ENCODE peak calls at places on chromosome 16, in eight cellular contexts. D is cardiac muscle cell, Q is RWPE1, N is epithelial cell of esophagus, Y is MCF 10A, O is endothelial cell, A is fibroblast of the aortic adventitia, B is right atrium auricular region. E is an unnamed sample.

GRCh38 chr16:14564881-14565687 is 65.0 kb downstream of the PARN start:
- DNase-seq in D (no peak), O (no peak), B (no peak), Q (peak; percentile 19), Y (peak; percentile 68), A (peak; percentile 59), N (peak; percentile 73), E (no peak)

GRCh38 chr16:61715392-61715791 is 320.8 kb downstream of the CDH8 start:
- DNase-seq in D (no peak), Y (no peak), Q (no peak), O (no peak), N (no peak), A (no peak), B (no peak), E (no peak)

GRCh38 chr16:75326333-75326732 is 74.9 kb upstream of the BCAR1 start:
- DNase-seq in Q (no peak), Y (no peak), D (no peak), B (no peak), A (no peak), O (no peak), N (no peak), E (no peak)

GRCh38 chr16:24123275-24123674 is 132.9 kb upstream of the CACNG3 start:
- DNase-seq in D (no peak), Q (no peak), N (no peak), O (no peak), Y (no peak), B (no peak), A (no peak), E (no peak)

GRCh38 chr16:22189473-22190168 is 16.5 kb upstream of the EEF2K start:
- DNase-seq in N (peak; percentile 75), B (peak; percentile 73), Y (peak; percentile 35), Q (no peak), D (peak; percentile 7), O (peak; percentile 49), A (peak; percentile 48), E (no peak)

GRCh38 chr16:85165781-85166180 is 53.5 kb upstream of the CIBAR2 start:
- DNase-seq in O (no peak), Y (no peak), D (no peak), Q (no peak), N (no peak), A (no peak), B (no peak), E (no peak)

GRCh38 chr16:14310519-14310991 is 239.4 kb downstream of the MRTFB start:
- DNase-seq in O (no peak), A (no peak), B (no peak), D (no peak), N (no peak), Q (no peak), Y (no peak), E (no peak)

GRCh38 chr16:85028638-85029412 is 1.2 kb downstream of the KIAA0513 start:
- DNase-seq in Q (peak; percentile 80), Y (peak; percentile 86), B (no peak), O (no peak), A (peak; percentile 65), N (peak; percentile 93), D (no peak), E (no peak)

GRCh38 chr16:1724491-1724890 is 18.5 kb downstream of the MAPK8IP3 start:
- DNase-seq in A (no peak), B (no peak), N (no peak), D (no peak), O (no peak), Y (no peak), Q (no peak), E (no peak)

GRCh38 chr16:77788196-77789084 is at the start of gene VAT1L:
- DNase-seq in A (peak; percentile 68), O (peak; percentile 38), B (no peak), Q (no peak), Y (peak; percentile 16), N (peak; percentile 49), D (peak; percentile 52), E (no peak)

GRCh38 chr16:1059310-1059709 is 13.2 kb upstream of the SSTR5 start:
- DNase-seq in N (no peak), Y (no peak), B (no peak), Q (no peak), A (no peak), O (no peak), D (no peak), E (no peak)

GRCh38 chr16:19872179-19872863 is 12.3 kb downstream of the GPRC5B start:
- DNase-seq in D (no peak), N (no peak), O (no peak), A (no peak), B (no peak), Y (no peak), Q (no peak), E (no peak)

GRCh38 chr16:85057212-85057889 is 29.8 kb downstream of the KIAA0513 start:
- DNase-seq in Y (peak; percentile 26), A (no peak), Q (no peak), D (peak; percentile 52), O (no peak), N (no peak), B (no peak), E (no peak)

GRCh38 chr16:28983644-28984043 is 1.2 kb upstream of the LAT start:
- DNase-seq in B (no peak), O (no peak), D (no peak), Q (no peak), Y (no peak), A (no peak), N (no peak), E (no peak)

GRCh38 chr16:57618306-57619132 is 9.9 kb upstream of the ADGRG1 start:
- DNase-seq in Q (no peak), N (peak; percentile 78), A (no peak), O (no peak), Y (peak; percentile 84), D (peak; percentile 54), B (no peak), E (peak; percentile 51)

GRCh38 chr16:19804538-19805323 is 79.9 kb downstream of the GPRC5B start:
- DNase-seq in B (peak; percentile 67), O (peak; percentile 81), A (no peak), Y (no peak), D (no peak), N (peak; percentile 52), Q (peak; percentile 6), E (no peak)

GRCh38 chr16:85120006-85120340 is 7.7 kb upstream of the CIBAR2 start:
- DNase-seq in D (no peak), Y (no peak), A (no peak), Q (no peak), B (no peak), N (no peak), O (no peak), E (no peak)

GRCh38 chr16:47565454-47565853 is 104.3 kb downstream of the PHKB start:
- DNase-seq in O (no peak), A (peak; percentile 60), N (peak; percentile 79), Q (peak; percentile 39), B (peak; percentile 81), Y (peak; percentile 89), D (no peak), E (no peak)

GRCh38 chr16:4403133-4403949 is 13.1 kb downstream of the CORO7 start:
- DNase-seq in N (no peak), A (no peak), O (no peak), B (no peak), Y (no peak), Q (no peak), D (no peak), E (peak; percentile 83)

GRCh38 chr16:67264866-67265265 is 14.5 kb upstream of the PLEKHG4 start:
- DNase-seq in Y (no peak), D (no peak), N (no peak), A (no peak), B (no peak), Q (no peak), O (no peak), E (peak; percentile 20)

GRCh38 chr16:67260426-67261063 is 11.8 kb downstream of the SLC9A5 start:
- DNase-seq in Q (no peak), Y (peak; percentile 67), N (peak; percentile 69), B (no peak), O (no peak), A (peak; percentile 81), D (peak; percentile 73), E (no peak)

GRCh38 chr16:67265834-67266233 is 13.5 kb upstream of the PLEKHG4 start:
- DNase-seq in A (no peak), N (no peak), Y (no peak), O (no peak), Q (no peak), B (no peak), D (no peak), E (peak; percentile 18)

GRCh38 chr16:67263201-67263600 is 14.4 kb downstream of the SLC9A5 start:
- DNase-seq in A (no peak), N (no peak), O (no peak), B (no peak), D (no peak), Q (no peak), Y (no peak), E (no peak)

GRCh38 chr16:67264277-67264676 is 15.1 kb upstream of the PLEKHG4 start:
- DNase-seq in D (no peak), Q (no peak), A (no peak), B (no peak), O (no peak), N (no peak), Y (no peak), E (peak; percentile 69)
- TF ChIP-seq CTCF in D (peak; percentile 21), Q (no peak), A (no peak), B (no peak), O (no peak), N (no peak), Y (no peak), E (peak; percentile 20)

GRCh38 chr16:26795184-26795583 is 271.5 kb upstream of the C16orf82 start:
- DNase-seq in N (no peak), D (peak; percentile 7), Q (no peak), A (no peak), O (peak; percentile 5), Y (no peak), B (no peak), E (no peak)
- TF ChIP-seq CTCF in N (no peak), D (no peak), Q (no peak), A (no peak), O (no peak), Y (no peak), B (peak; percentile 30), E (no peak)

GRCh38 chr16:88885693-88886253 is 19.3 kb upstream of the PABPN1L start:
- DNase-seq in Q (no peak), A (no peak), B (no peak), O (no peak), Y (no peak), N (no peak), D (no peak), E (no peak)

GRCh38 chr16:88888778-88889387 is 22.4 kb upstream of the PABPN1L start:
- DNase-seq in A (no peak), N (no peak), Q (no peak), O (no peak), D (no peak), B (no peak), Y (no peak), E (no peak)

GRCh38 chr16:88888057-88888777 is 21.8 kb upstream of the PABPN1L start:
- DNase-seq in Y (no peak), A (no peak), D (no peak), B (no peak), Q (no peak), N (no peak), O (peak; percentile 19), E (no peak)

GRCh38 chr16:88886311-88886914 is 20.0 kb upstream of the PABPN1L start:
- DNase-seq in B (no peak), N (no peak), O (no peak), Q (no peak), Y (no peak), A (no peak), D (no peak), E (no peak)

GRCh38 chr16:88886915-88887521 is 20.6 kb upstream of the PABPN1L start:
- DNase-seq in B (peak; percentile 72), Y (no peak), O (no peak), N (no peak), A (peak; percentile 58), D (no peak), Q (no peak), E (no peak)
- TF ChIP-seq CTCF in B (peak; percentile 50), Y (no peak), O (no peak), N (no peak), A (no peak), D (no peak), Q (no peak), E (no peak)

GRCh38 chr16:80614908-80615696 is 74.3 kb downstream of the DYNLRB2 start:
- DNase-seq in Q (peak; percentile 60), O (no peak), A (peak; percentile 33), N (peak; percentile 16), D (no peak), Y (peak; percentile 29), B (no peak), E (no peak)
- TF ChIP-seq CTCF in Q (no peak), O (no peak), A (peak; percentile 4), N (no peak), D (peak; percentile 12), Y (no peak), B (no peak), E (no peak)